ENCODE peak calls at places on chromosomes 11 and 22, in five cellular contexts. A, H, Y, B and G are unnamed samples.

GRCh38 chr11:33187851-33188722 is 26.8 kb upstream of the CSTF3 start:
- DNase-seq in B (no peak), H (no peak), Y (no peak), A (no peak), G (no peak)

GRCh38 chr22:50139843-50140415 is 30.6 kb upstream of the PANX2 start:
- DNase-seq in A (no peak), B (no peak), Y (no peak), H (no peak), G (no peak)

GRCh38 chr11:87368876-87369480 is 331.2 kb downstream of the TMEM135 start:
- DNase-seq in B (peak), Y (no peak), H (no peak), A (no peak), G (no peak)

GRCh38 chr11:69471329-69472052 is 10.0 kb upstream of the LINC01488 start:
- DNase-seq in A (no peak), B (no peak), H (no peak), Y (no peak), G (no peak)

GRCh38 chr11:33691051-33691864 is 9.4 kb downstream of the C11orf91 start:
- DNase-seq in B (peak), Y (no peak), A (no peak), H (no peak), G (no peak)

GRCh38 chr22:47448231-47449035 is 686.0 kb downstream of the TBC1D22A start:
- DNase-seq in B (no peak), Y (no peak), A (peak), H (no peak), G (no peak)

GRCh38 chr22:23705358-23705757 is 14.5 kb downstream of the RGL4 start:
- DNase-seq in B (no peak), H (no peak), A (no peak), Y (no peak), G (no peak)

GRCh38 chr11:63998558-63999348 is 12.5 kb downstream of the OTUB1 start:
- DNase-seq in H (no peak), Y (no peak), A (no peak), B (no peak), G (no peak)

GRCh38 chr11:76610871-76611475 is 59.6 kb downstream of the LRRC32 start:
- DNase-seq in H (no peak), Y (no peak), A (no peak), B (peak), G (peak)

GRCh38 chr11:75562836-75563484 is 907 bp downstream of the SERPINH1 start:
- DNase-seq in H (no peak), A (no peak), Y (no peak), B (peak), G (no peak)

GRCh38 chr22:29078036-29078868 is 5.4 kb downstream of the KREMEN1 start:
- DNase-seq in Y (no peak), B (no peak), A (no peak), H (no peak), G (no peak)

GRCh38 chr11:117664897-117665296 is 132.1 kb downstream of the DSCAML1 start:
- DNase-seq in H (no peak), A (no peak), Y (no peak), B (no peak), G (no peak)

GRCh38 chr11:128582496-128583366 is 4.6 kb downstream of the ETS1 start:
- DNase-seq in Y (no peak), B (peak), A (no peak), H (no peak), G (no peak)

GRCh38 chr22:23067023-23067650 is 3.2 kb upstream of the GNAZ start:
- DNase-seq in H (peak), Y (no peak), A (no peak), B (no peak), G (no peak)

GRCh38 chr11:119108151-119108856 is 1.2 kb downstream of the C2CD2L start:
- DNase-seq in H (peak), A (peak), Y (no peak), B (no peak), G (no peak)

GRCh38 chr11:126416542-126417090 is 61.1 kb downstream of the ST3GAL4 start:
- DNase-seq in A (peak), B (peak), H (peak), Y (peak), G (peak)

GRCh38 chr11:15127341-15127740 is 12.6 kb downstream of the INSC start:
- DNase-seq in A (no peak), Y (no peak), B (no peak), H (no peak), G (no peak)

GRCh38 chr22:26823966-26824365 is 166.6 kb downstream of the MIAT start:
- DNase-seq in B (no peak), Y (no peak), H (no peak), A (no peak), G (no peak)

GRCh38 chr22:22465782-22466181 is 42.8 kb downstream of the ZNF280B start:
- DNase-seq in H (no peak), Y (no peak), A (no peak), B (no peak), G (no peak)

GRCh38 chr11:117095301-117096139 is 2.7 kb downstream of the SIK3 start:
- DNase-seq in H (no peak), B (no peak), A (no peak), Y (no peak), G (no peak)

GRCh38 chr11:83871013-83871412 is 584.8 kb upstream of the CCDC90B start:
- DNase-seq in H (no peak), B (no peak), Y (no peak), A (no peak), G (no peak)

GRCh38 chr11:132099692-132100091 is 729.3 kb downstream of the NTM start:
- DNase-seq in A (no peak), B (peak), Y (no peak), H (no peak), G (no peak)

GRCh38 chr11:353315-353857 is 15.9 kb upstream of the B4GALNT4 start:
- DNase-seq in B (no peak), Y (no peak), H (peak), A (peak), G (peak)

GRCh38 chr11:9739108-9739507 is 75.2 kb downstream of the SWAP70 start:
- DNase-seq in Y (no peak), A (no peak), H (no peak), B (no peak), G (no peak)

GRCh38 chr22:40595497-40596234 is 40.9 kb downstream of the MRTFA start:
- DNase-seq in H (no peak), A (no peak), B (no peak), Y (no peak), G (no peak)

DNA sequence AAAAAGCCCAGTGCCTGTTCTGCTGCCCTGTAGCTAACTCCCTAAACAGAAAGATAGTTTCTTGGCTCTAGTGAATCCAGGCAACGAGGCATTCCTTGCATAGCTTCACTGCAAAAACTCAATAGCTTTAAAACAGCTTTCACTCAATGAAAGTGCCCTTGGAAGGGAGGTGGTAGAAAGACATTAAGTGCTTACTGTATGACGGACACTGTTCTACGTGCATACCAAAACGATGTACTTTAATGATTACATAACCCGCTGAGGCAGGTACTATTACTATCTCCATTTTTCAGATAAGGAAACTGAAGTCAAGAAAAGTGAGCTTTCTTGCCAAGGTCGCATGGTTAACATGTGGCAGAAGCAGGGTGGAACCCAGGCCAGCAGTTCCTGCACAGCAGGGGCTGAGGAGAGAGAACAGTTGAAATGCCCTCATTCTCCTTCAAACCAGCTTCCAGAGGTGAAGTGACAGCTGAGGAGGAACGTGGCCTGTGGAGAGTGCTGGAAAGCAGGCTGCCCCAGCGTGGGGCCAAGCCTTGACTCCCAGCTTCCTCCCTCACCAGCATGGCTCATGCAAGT is 227.5 kb upstream of the NARS2 start:
- DNase-seq in H (peak), Y (no peak), B (peak), A (peak), G (no peak)
- H3K27ac ChIP-seq in H (peak), Y (no peak), B (peak), A (peak), G (peak)

DNA sequence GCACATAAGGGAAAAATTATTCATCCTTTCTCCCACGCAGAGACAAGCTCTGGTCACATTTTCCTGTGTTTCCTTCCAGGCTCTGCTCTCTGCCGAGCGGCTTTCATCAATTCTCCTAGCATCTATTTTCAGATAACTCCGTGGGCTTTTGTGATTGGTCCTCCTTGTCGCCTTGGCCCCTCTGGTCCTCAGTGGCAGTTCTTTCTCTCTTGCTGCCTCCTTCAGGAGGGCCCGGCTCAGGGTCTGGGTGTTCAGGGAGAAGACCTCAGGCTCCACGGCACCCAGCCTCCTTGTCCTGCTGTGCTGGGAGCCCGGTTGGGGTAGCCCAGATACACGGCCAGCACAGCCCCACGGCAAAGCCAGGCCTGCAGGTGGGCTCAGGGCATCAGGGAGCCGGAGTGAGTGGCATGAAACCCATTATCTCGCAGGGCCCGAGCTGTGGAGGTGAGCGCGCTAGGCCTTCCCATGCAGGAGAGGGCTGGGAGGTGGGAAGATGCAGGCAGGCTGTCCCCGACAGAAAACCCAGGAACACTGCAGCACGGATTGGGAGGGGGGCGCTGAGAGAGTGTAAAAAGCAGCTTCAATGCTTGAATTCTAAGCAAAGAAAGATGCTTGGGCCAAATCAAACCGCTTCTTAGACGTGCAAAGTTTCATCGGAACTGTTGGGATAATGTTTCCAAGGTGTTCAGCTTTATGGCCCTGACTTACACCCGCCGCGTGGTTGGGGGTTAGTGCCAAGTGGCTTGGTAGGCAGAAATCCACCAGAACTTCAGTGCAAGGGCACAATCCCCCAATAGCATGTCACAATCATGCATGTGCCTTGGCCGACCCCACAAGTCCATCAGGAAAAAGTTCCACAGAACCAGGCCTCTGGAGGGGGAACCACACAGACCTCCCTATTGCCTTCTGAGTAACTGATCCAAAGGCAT is 81.9 kb upstream of the WNT7B start:
- DNase-seq in H (peak), A (no peak), Y (no peak), B (no peak), G (no peak)
- H3K27ac ChIP-seq in H (peak), A (peak), Y (no peak), B (no peak), G (peak)

DNA sequence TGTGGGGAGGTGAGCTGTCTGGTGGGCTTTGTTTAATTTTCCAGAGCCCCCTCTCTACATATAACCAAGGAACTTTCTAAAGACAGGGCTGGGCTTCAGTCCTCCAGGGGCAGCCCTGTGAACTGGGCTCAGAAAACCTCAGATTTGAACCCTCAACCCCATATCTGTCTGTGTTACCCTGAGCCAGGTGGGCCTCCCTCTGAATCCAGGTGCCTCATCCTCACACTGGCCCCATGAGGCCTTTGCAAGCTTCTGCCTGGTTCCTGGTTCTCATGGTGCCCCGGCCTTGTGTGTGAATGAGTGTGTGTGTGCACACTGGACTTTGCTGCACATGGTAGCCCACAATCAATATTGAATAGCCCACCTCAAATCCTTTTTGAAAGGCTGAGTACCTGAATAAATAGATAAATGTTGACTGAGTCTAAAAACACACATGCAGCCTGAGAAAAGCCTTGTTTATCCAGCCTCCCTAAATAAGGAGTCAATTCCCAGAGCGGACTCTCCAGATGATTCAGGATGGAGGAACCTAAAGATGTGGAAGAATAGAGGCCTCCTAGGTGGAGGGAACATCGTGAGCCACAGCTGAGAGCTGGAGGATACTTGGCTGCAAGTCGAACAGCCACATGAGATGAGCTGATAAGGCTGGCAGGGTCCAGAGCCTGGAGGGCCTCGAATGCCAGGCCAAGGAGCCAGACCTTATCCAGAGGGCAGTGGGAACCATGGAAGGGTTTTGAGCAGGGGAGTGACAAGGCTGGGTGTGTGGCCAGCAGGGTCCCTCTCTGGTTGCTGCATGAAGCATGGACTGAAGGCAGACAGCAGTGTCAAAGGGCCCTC is 28.1 kb upstream of the P2RY2 start:
- DNase-seq in B (no peak), H (no peak), Y (no peak), A (no peak), G (no peak)
- H3K27ac ChIP-seq in B (no peak), H (no peak), Y (no peak), A (no peak), G (no peak)

DNA sequence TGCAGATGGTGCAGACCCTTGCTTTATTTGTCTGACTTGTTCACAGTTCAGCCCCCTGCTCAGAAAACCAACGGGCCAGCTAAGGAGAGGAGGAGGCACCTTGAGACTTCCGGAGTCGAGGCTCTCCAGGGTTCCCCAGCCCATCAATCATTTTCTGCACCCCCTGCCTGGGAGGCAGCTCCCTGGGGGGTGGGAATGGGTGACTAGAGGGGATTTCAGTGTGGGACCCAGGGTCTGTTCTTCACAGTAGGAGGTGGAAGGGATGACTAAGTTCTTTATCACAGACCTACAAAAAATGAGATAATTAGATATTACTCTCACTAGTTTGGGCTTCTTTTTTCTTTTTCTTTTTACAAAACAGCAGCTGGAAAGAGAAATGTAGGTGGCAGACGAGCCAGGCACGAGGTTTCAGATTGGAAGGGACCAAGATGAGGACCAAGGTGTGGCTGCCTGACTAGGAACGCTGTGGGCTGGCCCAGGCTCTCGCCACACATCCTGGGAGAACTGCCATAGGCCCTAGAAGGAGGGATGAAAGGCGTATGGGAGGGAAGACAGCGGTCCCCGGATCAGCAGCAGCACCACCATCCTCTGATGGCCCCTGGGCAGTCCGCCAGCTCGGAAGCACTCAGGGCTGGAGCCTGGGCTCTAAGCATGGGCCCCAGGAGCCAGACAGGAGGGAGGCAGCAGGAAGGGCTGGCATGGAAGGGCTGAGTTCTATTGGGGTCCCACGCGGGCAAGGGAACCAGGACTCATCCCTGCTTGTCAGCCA is 14.2 kb downstream of the TXN2 start:
- DNase-seq in A (no peak), Y (no peak), H (peak), B (peak), G (no peak)
- H3K27ac ChIP-seq in A (peak), Y (no peak), H (peak), B (peak), G (peak)

GRCh38 chr11:71470956-71471355 is 18.0 kb downstream of the NADSYN1 start:
- DNase-seq in H (no peak), B (no peak), Y (no peak), A (no peak), G (no peak)
- H3K27ac ChIP-seq in H (no peak), B (peak), Y (no peak), A (no peak), G (no peak)

GRCh38 chr11:47403571-47403970 is 4.8 kb upstream of the SLC39A13 start:
- DNase-seq in Y (no peak), B (no peak), A (no peak), H (no peak), G (no peak)
- H3K27ac ChIP-seq in Y (no peak), B (peak), A (no peak), H (no peak), G (no peak)